ENCODE peak calls at places on chromosomes 5 and 9, in five cellular contexts. H, D, I, A and S are unnamed samples.

GRCh38 chr5:54302267-54302687 is 8.1 kb downstream of the ARL15 start:
- DNase-seq in A (no peak), D (peak; percentile 68), H (peak; percentile 72), I (no peak), S (no peak)

GRCh38 chr5:61837788-61838187 is 468.2 kb upstream of the KIF2A start:
- DNase-seq in A (no peak), D (no peak), H (no peak), I (no peak), S (no peak)

GRCh38 chr9:98657897-98658296 is 50.8 kb downstream of the GABBR2 start:
- DNase-seq in D (peak; percentile 81), H (peak; percentile 84), A (no peak), I (no peak), S (no peak)

GRCh38 chr9:76655970-76656369 is 108.3 kb upstream of the PCA3 start:
- DNase-seq in A (no peak), I (no peak), D (peak; percentile 26), H (peak; percentile 41), S (no peak)

GRCh38 chr5:168978015-168978414 is 322.9 kb downstream of the SLIT3 start:
- DNase-seq in A (no peak), I (no peak), D (peak; percentile 88), H (peak; percentile 89), S (no peak)

GRCh38 chr5:102863058-102863457 is 108.0 kb downstream of the PAM start:
- DNase-seq in A (no peak), H (no peak), D (no peak), I (no peak), S (no peak)

GRCh38 chr9:118701985-118702384 is 667.2 kb downstream of the BRINP1 start:
- DNase-seq in I (no peak), A (no peak), H (no peak), D (no peak), S (no peak)

GRCh38 chr5:141969783-141970741 is 1.2 kb downstream of the RNF14 start:
- DNase-seq in I (no peak), H (peak; percentile 11), D (no peak), A (no peak), S (no peak)

GRCh38 chr9:7592321-7593319 is 207.0 kb downstream of the DMAC1 start:
- DNase-seq in D (no peak), H (no peak), A (no peak), I (no peak), S (no peak)

GRCh38 chr9:35920004-35920658 is 10.8 kb downstream of the SPAAR start:
- DNase-seq in H (peak; percentile 41), A (no peak), D (no peak), I (peak; percentile 36), S (no peak)

GRCh38 chr5:52922384-52922783 is 66.8 kb upstream of the ITGA2 start:
- DNase-seq in A (no peak), H (peak; percentile 81), I (peak; percentile 45), D (peak; percentile 73), S (no peak)

GRCh38 chr5:173885481-173886010 is 2.6 kb upstream of the CPEB4 start:
- DNase-seq in A (no peak), I (no peak), H (no peak), D (no peak), S (no peak)

GRCh38 chr5:89728750-89729149 is 680.8 kb downstream of the CETN3 start:
- DNase-seq in H (peak; percentile 86), I (no peak), A (no peak), D (peak; percentile 80), S (no peak)

GRCh38 chr5:163347671-163348070 is 89.7 kb upstream of the CCNG1 start:
- DNase-seq in A (peak; percentile 73), D (peak; percentile 26), I (peak; percentile 59), H (peak; percentile 34), S (peak; percentile 44)

GRCh38 chr5:87267574-87268125 is at the start of gene RASA1:
- DNase-seq in D (peak; percentile 84), A (peak; percentile 96), I (peak; percentile 91), H (peak; percentile 92), S (peak; percentile 77)

GRCh38 chr9:98953877-98954610 is 10.3 kb downstream of the COL15A1 start:
- DNase-seq in D (no peak), A (no peak), I (no peak), H (no peak), S (no peak)

DNA sequence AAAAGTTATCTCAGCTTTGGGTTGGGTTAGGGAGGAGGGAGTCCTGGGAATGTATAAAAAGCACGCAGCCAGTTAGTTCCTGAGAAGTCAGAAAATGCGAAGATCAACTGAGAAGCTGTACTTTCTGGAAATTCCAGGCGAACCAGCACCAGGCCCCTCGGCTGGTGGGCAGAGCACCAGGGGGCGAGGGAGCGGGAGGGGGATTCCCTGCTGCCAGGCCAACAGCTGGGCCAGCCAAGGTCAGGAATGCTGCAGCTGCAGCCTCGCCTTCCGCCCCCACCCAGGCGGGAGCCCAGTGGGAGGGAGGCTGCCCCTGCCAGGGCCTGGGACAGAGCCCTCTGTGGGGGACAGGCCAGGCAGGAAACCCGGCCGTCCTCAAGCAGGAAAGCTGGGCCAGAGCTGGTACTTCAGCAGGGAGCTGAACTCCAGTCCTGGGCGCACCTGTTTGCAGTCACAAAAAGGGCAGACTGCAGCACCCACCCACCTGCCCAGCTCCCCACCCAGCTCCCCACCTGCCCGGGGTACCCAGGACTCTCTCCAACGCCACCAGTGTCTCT is 35.5 kb downstream of the VAV2 start:
- DNase-seq in D (no peak), A (no peak), I (no peak), H (peak; percentile 34), S (no peak)
- H3K9ac ChIP-seq in D (peak overlapping the region; percentile 68), A (no peak overlapping the region), I (no peak overlapping the region), H (peak overlapping the region; percentile 23), S (peak overlapping the region; percentile 72)

GRCh38 chr5:143206194-143207053 is 197.1 kb downstream of the NR3C1 start:
- DNase-seq in A (no peak), D (no peak), I (no peak), H (no peak), S (no peak)

GRCh38 chr5:143207563-143208364 is 195.7 kb downstream of the NR3C1 start:
- DNase-seq in D (no peak), H (no peak), A (no peak), I (no peak), S (no peak)

GRCh38 chr5:143208365-143208641 is 195.2 kb downstream of the NR3C1 start:
- DNase-seq in H (no peak), A (no peak), I (no peak), D (no peak), S (no peak)

GRCh38 chr5:143205879-143206193 is 197.7 kb downstream of the NR3C1 start:
- DNase-seq in D (no peak), A (no peak), I (no peak), H (no peak), S (no peak)

GRCh38 chr5:143207058-143207457 is 196.4 kb downstream of the NR3C1 start:
- DNase-seq in I (no peak), A (no peak), D (no peak), H (no peak), S (no peak)
- H3K9ac ChIP-seq in I (no peak overlapping the region), A (no peak overlapping the region), D (no peak overlapping the region), H (no peak overlapping the region), S (no peak overlapping the region)

GRCh38 chr9:135229701-135230385 is 142.4 kb downstream of the OLFM1 start:
- DNase-seq in D (no peak), A (no peak), H (no peak), I (no peak), S (no peak)
- H3K9ac ChIP-seq in D (no peak overlapping the region), A (peak overlapping the region; percentile 37), H (no peak overlapping the region), I (no peak overlapping the region), S (no peak overlapping the region)

DNA sequence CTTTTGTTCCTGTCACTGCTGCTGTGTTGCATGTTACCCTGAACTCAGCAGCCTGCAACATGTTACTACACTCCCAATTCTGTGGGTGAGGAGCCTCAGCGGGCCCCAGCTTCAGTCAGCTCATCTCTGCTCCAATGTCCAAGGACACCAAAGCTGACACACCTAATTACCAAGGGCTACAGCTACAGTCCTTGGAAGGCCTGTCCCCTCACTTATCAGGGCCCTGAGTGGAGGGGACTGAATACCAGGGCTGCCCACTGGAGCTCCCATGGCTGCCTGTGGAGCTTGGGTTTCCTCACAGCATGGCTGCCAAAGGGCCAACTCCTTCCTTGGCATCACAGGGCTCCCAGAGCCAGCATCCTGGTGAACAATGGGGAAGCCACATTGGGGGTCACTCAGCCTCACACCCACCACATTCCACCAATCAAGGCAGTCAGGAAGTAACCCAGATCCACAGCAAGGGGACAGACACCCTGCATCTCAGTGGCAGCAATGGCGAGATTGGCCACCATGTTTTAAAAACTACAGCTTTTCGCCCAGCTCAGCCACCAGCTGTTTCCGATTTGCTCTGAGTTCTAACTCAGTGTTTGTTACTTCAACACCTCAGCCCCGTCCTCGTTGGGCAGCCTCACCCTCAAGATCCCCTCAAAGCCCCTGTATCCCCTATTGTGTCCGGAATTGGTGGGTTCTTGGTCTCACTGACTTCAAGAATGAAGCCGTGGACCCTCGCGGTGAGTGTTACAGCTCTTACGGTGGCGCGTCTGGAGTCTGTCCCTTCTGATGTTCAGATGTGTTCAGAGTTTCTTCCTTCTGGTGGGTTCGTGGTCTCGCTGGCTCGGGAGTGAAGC is 18.9 kb downstream of the SEMA4D start:
- DNase-seq in A (no peak), I (no peak), D (no peak), H (no peak), S (no peak)
- H3K9ac ChIP-seq in A (no peak overlapping the region), I (no peak overlapping the region), D (no peak overlapping the region), H (no peak overlapping the region), S (no peak overlapping the region)

DNA sequence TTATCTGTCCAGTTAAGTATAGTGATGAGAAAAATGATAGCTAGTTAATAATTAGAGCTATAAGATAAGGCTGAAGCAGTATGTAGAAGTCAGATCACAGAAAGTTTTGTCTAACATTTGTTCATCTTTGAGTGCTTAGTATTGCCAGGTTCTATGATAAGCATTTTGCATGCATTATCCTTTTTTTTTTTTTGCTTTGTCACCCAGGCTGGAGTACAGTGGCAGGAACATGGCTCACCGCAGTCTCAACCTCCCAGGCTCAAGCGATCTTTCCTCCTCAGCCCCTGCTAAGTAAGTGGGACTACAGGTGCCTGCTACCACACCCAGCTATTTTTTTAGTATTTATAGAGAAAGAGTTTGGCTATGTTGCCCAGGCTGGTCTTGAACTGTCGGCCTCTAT is 17.5 kb downstream of the BAAT start:
- DNase-seq in H (no peak), I (no peak), D (no peak), A (no peak), S (no peak)
- H3K9ac ChIP-seq in H (no peak overlapping the region), I (no peak overlapping the region), D (no peak overlapping the region), A (no peak overlapping the region), S (no peak overlapping the region)

GRCh38 chr5:112653638-112654037 is 84.0 kb upstream of the APC start:
- DNase-seq in A (no peak), H (no peak), I (no peak), D (no peak), S (no peak)

GRCh38 chr5:112648264-112648663 is 89.4 kb upstream of the APC start:
- DNase-seq in H (no peak), D (no peak), A (no peak), I (no peak), S (no peak)

GRCh38 chr5:112647428-112647827 is 90.3 kb upstream of the APC start:
- DNase-seq in A (no peak), I (no peak), D (no peak), H (no peak), S (no peak)

GRCh38 chr5:112646139-112646941 is 91.3 kb upstream of the APC start:
- DNase-seq in D (no peak), I (no peak), H (no peak), A (no peak), S (no peak)

GRCh38 chr5:112649882-112650281 is 87.8 kb upstream of the APC start:
- DNase-seq in H (no peak), D (no peak), A (no peak), I (no peak), S (no peak)
- H3K9ac ChIP-seq in H (no peak overlapping the region), D (no peak overlapping the region), A (no peak overlapping the region), I (no peak overlapping the region), S (no peak overlapping the region)